ENCODE peak calls at places on chromosomes 11 and 22, in nine cellular contexts. Q is Peyer's patch, U is tibial nerve, E is sigmoid colon, F is right lobe of liver, D is A549, A is H1, P is testis, V is breast epithelium. S is an unnamed sample.
A peak's percentile ranks its signal among the peaks of the same experiment; 100 is the strongest.

GRCh38 chr22:47371263-47372090 is 609.0 kb downstream of the TBC1D22A start:
- DNase-seq in Q (no peak), U (no peak), E (peak; percentile 39), F (no peak), D (no peak), A (no peak), P (peak; percentile 8), V (no peak), S (no peak)

GRCh38 chr11:88535266-88535665 is 197.7 kb upstream of the CTSC start:
- DNase-seq in Q (no peak), U (no peak), E (no peak), F (no peak), D (no peak), A (no peak), P (no peak), V (no peak), S (no peak)

GRCh38 chr11:76792505-76793264 is 9.5 kb downstream of the TSKU start:
- DNase-seq in Q (no peak), U (no peak), E (peak; percentile 49), F (no peak), D (peak; percentile 5), A (no peak), P (no peak), V (no peak), S (no peak)

GRCh38 chr11:82864268-82864667 is 36.0 kb downstream of the PRCP start:
- DNase-seq in Q (peak; percentile 26), U (peak; percentile 53), E (peak; percentile 81), F (peak; percentile 44), D (peak; percentile 66), A (no peak), P (peak; percentile 62), V (no peak), S (peak; percentile 70)

GRCh38 chr11:8192016-8192895 is 23.4 kb upstream of the RIC3 start:
- DNase-seq in Q (peak; percentile 53), U (no peak), E (no peak), F (peak; percentile 67), D (peak; percentile 78), A (peak; percentile 88), P (peak; percentile 86), V (no peak), S (peak; percentile 73)

GRCh38 chr11:128733440-128734115 is 39.7 kb downstream of the FLI1 start:
- DNase-seq in Q (peak; percentile 61), U (no peak), E (no peak), F (no peak), D (no peak), A (peak; percentile 66), P (no peak), V (no peak), S (no peak)

GRCh38 chr11:68610452-68611116 is 73.8 kb upstream of the GAL start:
- DNase-seq in Q (no peak), U (no peak), E (no peak), F (no peak), D (no peak), A (no peak), P (peak; percentile 38), V (no peak), S (no peak)

GRCh38 chr22:20439928-20440575 is 2.4 kb upstream of the SCARF2 start:
- DNase-seq in Q (no peak), U (no peak), E (peak; percentile 54), F (no peak), D (no peak), A (no peak), P (no peak), V (no peak), S (no peak)

GRCh38 chr22:26610072-26610958 is 7.5 kb downstream of the CRYBB1 start:
- DNase-seq in Q (peak; percentile 72), U (no peak), E (no peak), F (no peak), D (no peak), A (no peak), P (no peak), V (no peak), S (no peak)

GRCh38 chr11:57566035-57566504 is 1.4 kb downstream of the UBE2L6 start:
- DNase-seq in Q (peak; percentile 55), U (no peak), E (no peak), F (no peak), D (no peak), A (no peak), P (peak; percentile 48), V (no peak), S (peak; percentile 48)

GRCh38 chr11:121024989-121025388 is 1.1 kb downstream of the TBCEL start:
- DNase-seq in Q (no peak), U (no peak), E (no peak), F (no peak), D (peak; percentile 1), A (no peak), P (no peak), V (no peak), S (no peak)

GRCh38 chr22:26606611-26607010 is 11.2 kb downstream of the CRYBB1 start:
- DNase-seq in Q (no peak), U (no peak), E (no peak), F (no peak), D (peak; percentile 34), A (no peak), P (no peak), V (no peak), S (no peak)

GRCh38 chr22:23281406-23282088 is 101.2 kb downstream of the BCR start:
- DNase-seq in Q (peak; percentile 88), U (peak; percentile 80), E (peak; percentile 93), F (peak; percentile 76), D (peak; percentile 64), A (peak; percentile 95), P (peak; percentile 90), V (peak; percentile 87), S (peak; percentile 86)

GRCh38 chr11:116605543-116605942 is 167.2 kb downstream of the BUD13 start:
- DNase-seq in Q (no peak), U (no peak), E (peak; percentile 20), F (peak; percentile 51), D (no peak), A (peak; percentile 96), P (peak; percentile 44), V (peak; percentile 57), S (peak; percentile 7)

GRCh38 chr11:60872952-60873524 is 5.7 kb downstream of the ZP1 start:
- DNase-seq in Q (no peak), U (no peak), E (peak; percentile 48), F (no peak), D (no peak), A (peak; percentile 60), P (no peak), V (no peak), S (no peak)

GRCh38 chr11:26696330-26696729 is 25.5 kb downstream of the SLC5A12 start:
- DNase-seq in Q (no peak), U (no peak), E (no peak), F (no peak), D (no peak), A (no peak), P (no peak), V (no peak), S (no peak)

GRCh38 chr11:61814958-61815789 is 1.6 kb downstream of the FADS1 start:
- DNase-seq in Q (peak; percentile 62), U (peak; percentile 92), E (peak; percentile 98), F (peak; percentile 98), D (peak; percentile 96), A (peak; percentile 96), P (peak; percentile 97), V (peak; percentile 88), S (peak; percentile 95)

GRCh38 chr11:111565111-111565720 is 24.7 kb downstream of the LAYN start:
- DNase-seq in Q (peak; percentile 50), U (peak; percentile 50), E (peak; percentile 78), F (peak; percentile 38), D (peak; percentile 43), A (peak; percentile 72), P (peak; percentile 81), V (peak; percentile 67), S (peak; percentile 76)

GRCh38 chr11:12526789-12527188 is 147.4 kb upstream of the TEAD1 start:
- DNase-seq in Q (no peak), U (no peak), E (no peak), F (no peak), D (no peak), A (no peak), P (no peak), V (no peak), S (no peak)

GRCh38 chr11:42976636-42977217 is 335.1 kb upstream of the API5 start:
- DNase-seq in Q (no peak), U (no peak), E (no peak), F (no peak), D (no peak), A (no peak), P (no peak), V (no peak), S (no peak)

GRCh38 chr22:41290262-41291221 is 4.6 kb upstream of the RANGAP1 start:
- DNase-seq in Q (no peak), U (no peak), E (no peak), F (no peak), D (no peak), A (peak; percentile 58), P (no peak), V (no peak), S (peak; percentile 24)
- H3K27ac ChIP-seq in Q (no peak overlapping the region), U (no peak overlapping the region), E (no peak overlapping the region), F (no peak overlapping the region), D (peak overlapping the region; percentile 58), A (peak overlapping the region; percentile 82), P (peak overlapping the region; percentile 81), V (peak overlapping the region; percentile 2), S (peak overlapping the region; percentile 45)

GRCh38 chr22:50010676-50011446 is 1.7 kb downstream of the IL17REL start:
- DNase-seq in Q (no peak), U (no peak), E (peak; percentile 58), F (no peak), D (no peak), A (peak; percentile 54), P (no peak), V (no peak), S (no peak)
- H3K4me1 ChIP-seq in Q (peaks cover 11% of the 10 kb centered on the region), U (peaks cover 16% of the 10 kb centered on the region), E (peaks cover 21% of the 10 kb centered on the region), F (no peaks in the 10 kb centered on the region), D (peaks cover 4% of the 10 kb centered on the region), A (no peaks in the 10 kb centered on the region), P (peaks cover 9% of the 10 kb centered on the region), V (no peaks in the 10 kb centered on the region), S (peaks cover 8% of the 10 kb centered on the region)

GRCh38 chr11:118076754-118077281 is at the start of gene TMPRSS4:
- DNase-seq in Q (no peak), U (no peak), E (no peak), F (no peak), D (no peak), A (no peak), P (no peak), V (no peak), S (peak; percentile 27)
- TF ChIP-seq POLR2A in Q (peak; percentile 90), U (no peak), E (no peak), F (no peak), D (no peak), A (no peak), P (no peak), V (no peak), S (no peak)

DNA sequence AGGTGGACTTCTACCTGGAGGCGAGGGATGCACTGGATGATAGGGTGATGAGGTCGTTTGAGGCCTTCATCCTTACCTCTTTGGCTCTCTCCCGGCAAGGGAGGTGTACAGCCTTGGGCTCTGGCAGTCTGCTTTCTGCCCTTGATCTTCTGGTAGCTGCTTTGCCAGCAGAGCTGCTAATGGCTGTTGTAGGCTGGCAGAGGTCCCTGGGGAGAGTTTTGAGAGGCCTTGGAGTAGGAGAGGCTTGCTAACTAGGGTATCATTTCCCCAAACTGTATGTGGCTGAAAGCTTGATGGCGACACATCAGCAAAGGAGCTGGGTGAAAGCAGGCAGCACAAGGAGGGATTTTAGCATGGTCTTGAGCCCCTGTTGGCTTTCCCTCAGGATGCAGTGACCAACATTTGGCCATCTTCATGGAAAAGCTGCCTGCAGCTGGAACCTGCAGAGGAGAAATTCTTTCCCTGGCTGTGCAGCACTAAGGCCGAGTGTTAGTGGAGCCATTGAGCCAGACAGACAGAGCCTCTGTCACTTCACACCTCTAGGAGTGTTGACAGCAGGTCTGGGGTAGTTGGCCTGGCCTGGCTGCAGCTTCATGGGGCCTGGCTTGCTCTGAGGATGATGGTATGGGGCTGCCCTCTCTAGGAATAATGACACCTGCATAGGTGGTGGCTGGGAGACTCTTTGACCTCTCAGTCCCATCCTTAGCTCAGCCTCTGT is 3.5 kb upstream of the AMPD3 start:
- DNase-seq in Q (peak; percentile 68), U (no peak), E (no peak), F (no peak), D (no peak), A (no peak), P (no peak), V (no peak), S (no peak)
- H3K27ac ChIP-seq in Q (peak overlapping the region; percentile 84), U (peak overlapping the region; percentile 87), E (no peak overlapping the region), F (peak overlapping the region; percentile 51), D (no peak overlapping the region), A (no peak overlapping the region), P (no peak overlapping the region), V (peak overlapping the region; percentile 76), S (peak overlapping the region; percentile 78)

S was measured in body of pancreas.